ENCODE peak calls at places on chromosomes 12 and 14, in ten cellular contexts. L is Karpas-422; B is dorsolateral prefrontal cortex; P is heart right ventricle; E is left ventricle myocardium inferior; A is CD8-positive, alpha-beta T cell; G is lung; C is CD4-positive, alpha-beta T cell; K is lower lobe of right lung; Q is mammary epithelial cell. R is an unnamed sample.

GRCh38 chr14:77109656-77110055 is 11.6 kb downstream of the CIPC start:
- DNase-seq in L (no peak), B (peak; percentile 86), P (no peak), E (no peak), A (no peak), G (no peak), C (no peak), K (no peak), Q (no peak), R (no peak)

GRCh38 chr12:48973992-48974673 is 2.6 kb upstream of the WNT10B start:
- DNase-seq in L (no peak), B (no peak), P (no peak), E (peak; percentile 58), A (no peak), G (no peak), C (no peak), K (peak; percentile 62), Q (no peak), R (no peak)

GRCh38 chr12:38886064-38886463 is 19.3 kb downstream of the CPNE8 start:
- DNase-seq in L (no peak), B (no peak), P (no peak), E (peak; percentile 28), A (no peak), G (no peak), C (no peak), K (no peak), Q (peak; percentile 83), R (no peak)

GRCh38 chr14:21015312-21015711 is 9.5 kb downstream of the NDRG2 start:
- DNase-seq in L (no peak), B (no peak), P (no peak), E (no peak), A (no peak), G (no peak), C (no peak), K (no peak), Q (no peak), R (no peak)

GRCh38 chr12:40903040-40903439 is 210.8 kb downstream of the CNTN1 start:
- DNase-seq in L (no peak), B (peak; percentile 61), P (no peak), E (no peak), A (no peak), G (no peak), C (no peak), K (no peak), Q (no peak), R (no peak)

GRCh38 chr14:20794644-20795369 is 7.8 kb downstream of the RNASE1 start:
- DNase-seq in L (no peak), B (no peak), P (no peak), E (no peak), A (no peak), G (no peak), C (no peak), K (no peak), Q (no peak), R (no peak)

GRCh38 chr12:105418821-105419291 is 88.4 kb downstream of the C12orf75 start:
- DNase-seq in L (no peak), B (no peak), P (no peak), E (no peak), A (no peak), G (no peak), C (no peak), K (no peak), Q (no peak), R (no peak)

GRCh38 chr14:70663707-70664179 is 22.0 kb downstream of the TTC9 start:
- DNase-seq in L (no peak), B (no peak), P (no peak), E (no peak), A (no peak), G (no peak), C (no peak), K (no peak), Q (no peak), R (no peak)

GRCh38 chr12:47741340-47741703 is 16.0 kb upstream of the ENDOU start:
- DNase-seq in L (peak; percentile 93), B (peak; percentile 54), P (peak; percentile 65), E (peak; percentile 88), A (peak; percentile 69), G (peak; percentile 64), C (peak; percentile 71), K (peak; percentile 80), Q (peak; percentile 65), R (peak; percentile 41)

GRCh38 chr12:47740536-47741339 is 15.4 kb upstream of the ENDOU start:
- DNase-seq in L (peak; percentile 86), B (no peak), P (no peak), E (no peak), A (no peak), G (no peak), C (no peak), K (no peak), Q (no peak), R (no peak)

GRCh38 chr12:47739297-47739696 is 14.0 kb upstream of the ENDOU start:
- DNase-seq in L (no peak), B (no peak), P (no peak), E (no peak), A (no peak), G (no peak), C (no peak), K (no peak), Q (no peak), R (no peak)

GRCh38 chr12:47737936-47738335 is 12.6 kb upstream of the ENDOU start:
- DNase-seq in L (no peak), B (no peak), P (no peak), E (no peak), A (no peak), G (no peak), C (no peak), K (no peak), Q (no peak), R (no peak)

DNA sequence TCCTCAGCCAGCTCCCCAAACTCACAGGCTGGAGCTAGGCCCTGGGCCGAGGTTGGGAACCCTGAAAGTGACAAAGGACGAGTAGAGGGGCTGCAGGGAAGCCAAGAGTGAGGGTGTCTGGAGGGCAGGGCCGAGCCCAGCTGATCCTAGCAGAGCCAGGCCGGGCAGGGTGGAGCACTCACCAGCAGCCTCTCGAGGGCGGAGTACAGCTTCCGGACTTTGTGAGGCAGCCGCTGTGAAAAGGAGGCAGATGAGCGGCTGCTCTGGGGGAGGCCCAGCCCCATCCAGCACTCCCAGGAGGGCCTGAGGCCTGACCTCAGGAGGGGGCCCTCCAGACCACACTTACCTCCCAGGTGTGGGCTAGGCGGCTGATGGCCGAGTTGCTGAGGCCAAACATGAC is 14.7 kb upstream of the ENDOU start:
- DNase-seq in L (peak; percentile 91), B (no peak), P (peak; percentile 56), E (peak; percentile 62), A (no peak), G (no peak), C (no peak), K (no peak), Q (no peak), R (no peak)
- H3K27ac ChIP-seq in L (peak overlapping the region; percentile 96), B (peak overlapping the region; percentile 93), P (peak overlapping the region; percentile 82), E (peak overlapping the region; percentile 92), A (no peak overlapping the region), G (peak overlapping the region; percentile 63), C (no peak overlapping the region), K (peak overlapping the region; percentile 67), Q (no peak overlapping the region), R (no peak overlapping the region)

GRCh38 chr14:102187044-102187443 is 47.3 kb downstream of the WDR20 start:
- DNase-seq in L (no peak), B (no peak), P (no peak), E (no peak), A (no peak), G (no peak), C (no peak), K (no peak), Q (peak; percentile 80), R (no peak)
- H3K27ac ChIP-seq in L (no peak overlapping the region), B (peak overlapping the region; percentile 93), P (no peak overlapping the region), E (no peak overlapping the region), A (no peak overlapping the region), G (no peak overlapping the region), C (no peak overlapping the region), K (no peak overlapping the region), Q (peak overlapping the region; percentile 15), R (no peak overlapping the region)

GRCh38 chr12:110373025-110373876 is 30.3 kb downstream of the ANAPC7 start:
- DNase-seq in L (no peak), B (no peak), P (peak; percentile 45), E (peak; percentile 52), A (no peak), G (no peak), C (no peak), K (no peak), Q (no peak), R (no peak)

GRCh38 chr12:110372056-110372425 is 31.5 kb downstream of the ANAPC7 start:
- DNase-seq in L (no peak), B (no peak), P (no peak), E (no peak), A (no peak), G (no peak), C (no peak), K (no peak), Q (no peak), R (no peak)

GRCh38 chr12:110371408-110372055 is 32.0 kb downstream of the ANAPC7 start:
- DNase-seq in L (peak; percentile 86), B (no peak), P (no peak), E (no peak), A (no peak), G (peak; percentile 86), C (no peak), K (peak; percentile 88), Q (peak; percentile 29), R (no peak)

GRCh38 chr12:110369992-110370391 is 33.5 kb downstream of the ANAPC7 start:
- DNase-seq in L (no peak), B (no peak), P (no peak), E (no peak), A (no peak), G (no peak), C (no peak), K (no peak), Q (no peak), R (no peak)

DNA sequence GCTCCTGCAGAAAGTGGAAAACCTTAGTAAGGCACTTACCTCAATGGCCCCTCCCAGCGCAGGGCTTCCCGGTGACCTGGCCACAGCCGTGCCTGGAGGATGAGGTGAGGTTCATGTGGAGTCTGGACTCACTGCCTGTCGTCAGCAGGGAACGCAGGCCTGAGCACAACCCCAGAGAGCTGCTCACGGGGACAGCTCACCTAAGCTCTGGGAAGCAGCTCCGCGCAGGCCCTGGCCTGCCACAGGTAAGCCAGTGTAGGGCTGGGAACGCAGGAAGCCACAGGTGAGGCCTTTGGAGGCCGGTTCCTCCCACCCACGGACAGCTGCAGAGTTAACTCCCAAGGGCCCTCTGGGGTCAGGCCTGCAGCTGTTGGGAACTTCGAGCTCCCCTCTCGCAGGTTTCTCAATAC is 32.8 kb downstream of the ANAPC7 start:
- DNase-seq in L (no peak), B (no peak), P (no peak), E (no peak), A (no peak), G (no peak), C (no peak), K (no peak), Q (peak; percentile 98), R (no peak)
- H3K27ac ChIP-seq in L (peak overlapping the region; percentile 75), B (peak overlapping the region; percentile 62), P (no peak overlapping the region), E (no peak overlapping the region), A (no peak overlapping the region), G (peak overlapping the region; percentile 28), C (no peak overlapping the region), K (no peak overlapping the region), Q (peak overlapping the region; percentile 66), R (no peak overlapping the region)

DNA sequence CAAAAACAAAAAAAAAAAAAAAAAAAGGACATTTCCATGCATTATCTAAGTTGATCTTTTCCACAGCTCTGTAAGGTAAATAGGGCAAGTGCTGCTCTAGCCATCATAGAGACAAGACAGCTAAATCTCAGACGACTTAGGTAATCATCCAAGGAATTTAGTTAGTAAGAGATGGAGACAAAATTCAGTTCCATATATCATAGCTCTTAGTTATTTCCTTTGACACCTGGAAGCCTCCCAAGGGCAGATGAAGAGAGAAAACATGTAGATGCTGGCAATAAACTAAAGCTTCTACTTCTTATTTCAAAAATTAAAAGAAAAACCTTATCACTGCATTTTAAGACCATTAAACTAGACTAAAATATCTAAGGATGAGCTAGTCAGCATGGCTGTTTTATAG is 48.6 kb downstream of the ST8SIA1 start:
- DNase-seq in L (no peak), B (no peak), P (no peak), E (no peak), A (no peak), G (no peak), C (no peak), K (no peak), Q (no peak), R (no peak)
- H3K27ac ChIP-seq in L (no peak overlapping the region), B (no peak overlapping the region), P (no peak overlapping the region), E (no peak overlapping the region), A (no peak overlapping the region), G (no peak overlapping the region), C (no peak overlapping the region), K (no peak overlapping the region), Q (no peak overlapping the region), R (no peak overlapping the region)